ENCODE peak calls at places on chromosomes 6 and 20, in ten cellular contexts. One of them, this sample, is unnamed.

GRCh38 chr6:170177383-170178265 is 113.3 kb downstream of the DLL1 start:
- DNase-seq in heart right ventricle: no peak
- DNase-seq in foreskin fibroblast: no peak
- DNase-seq in choroid plexus epithelial cell: no peak
- DNase-seq in endothelial cell: no peak
- DNase-seq in GM20000: no peak
- DNase-seq in progenitor cell of endocrine pancreas: no peak
- DNase-seq in heart left ventricle: no peak
- DNase-seq in dorsolateral prefrontal cortex: no peak
- DNase-seq in kidney: peak; percentile 73
- DNase-seq in this sample: no peak

GRCh38 chr20:6644818-6645620 is 122.5 kb upstream of the BMP2 start:
- DNase-seq in heart right ventricle: no peak
- DNase-seq in foreskin fibroblast: no peak
- DNase-seq in choroid plexus epithelial cell: no peak
- DNase-seq in endothelial cell: no peak
- DNase-seq in GM20000: no peak
- DNase-seq in progenitor cell of endocrine pancreas: no peak
- DNase-seq in heart left ventricle: no peak
- DNase-seq in dorsolateral prefrontal cortex: no peak
- DNase-seq in kidney: no peak
- DNase-seq in this sample: no peak

GRCh38 chr20:20411841-20412240 is 43.9 kb downstream of the INSM1 start:
- DNase-seq in heart right ventricle: no peak
- DNase-seq in foreskin fibroblast: no peak
- DNase-seq in choroid plexus epithelial cell: no peak
- DNase-seq in endothelial cell: no peak
- DNase-seq in GM20000: no peak
- DNase-seq in progenitor cell of endocrine pancreas: no peak
- DNase-seq in heart left ventricle: no peak
- DNase-seq in dorsolateral prefrontal cortex: no peak
- DNase-seq in kidney: no peak
- DNase-seq in this sample: no peak

GRCh38 chr20:25408890-25409289 is 1.4 kb downstream of the GINS1 start:
- DNase-seq in heart right ventricle: no peak
- DNase-seq in foreskin fibroblast: no peak
- DNase-seq in choroid plexus epithelial cell: no peak
- DNase-seq in endothelial cell: no peak
- DNase-seq in GM20000: no peak
- DNase-seq in progenitor cell of endocrine pancreas: no peak
- DNase-seq in heart left ventricle: no peak
- DNase-seq in dorsolateral prefrontal cortex: no peak
- DNase-seq in kidney: no peak
- DNase-seq in this sample: no peak

GRCh38 chr6:109237082-109237985 is 142.0 kb downstream of the CEP57L1 start:
- DNase-seq in heart right ventricle: no peak
- DNase-seq in foreskin fibroblast: peak; percentile 65
- DNase-seq in choroid plexus epithelial cell: no peak
- DNase-seq in endothelial cell: no peak
- DNase-seq in GM20000: no peak
- DNase-seq in progenitor cell of endocrine pancreas: no peak
- DNase-seq in heart left ventricle: no peak
- DNase-seq in dorsolateral prefrontal cortex: no peak
- DNase-seq in kidney: no peak
- DNase-seq in this sample: peak; percentile 40

GRCh38 chr20:8132632-8133587 is 844 bp downstream of the PLCB1 start:
- DNase-seq in heart right ventricle: peak; percentile 57
- DNase-seq in foreskin fibroblast: peak; percentile 64
- DNase-seq in choroid plexus epithelial cell: peak; percentile 22
- DNase-seq in endothelial cell: peak; percentile 9
- DNase-seq in GM20000: no peak
- DNase-seq in progenitor cell of endocrine pancreas: peak; percentile 9
- DNase-seq in heart left ventricle: peak; percentile 39
- DNase-seq in dorsolateral prefrontal cortex: peak; percentile 21
- DNase-seq in kidney: peak; percentile 89
- DNase-seq in this sample: peak; percentile 50

GRCh38 chr20:50048420-50049166 is 64.4 kb downstream of the UBE2V1 start:
- DNase-seq in heart right ventricle: peak; percentile 31
- DNase-seq in foreskin fibroblast: peak; percentile 66
- DNase-seq in choroid plexus epithelial cell: no peak
- DNase-seq in endothelial cell: no peak
- DNase-seq in GM20000: no peak
- DNase-seq in progenitor cell of endocrine pancreas: no peak
- DNase-seq in heart left ventricle: peak; percentile 59
- DNase-seq in dorsolateral prefrontal cortex: peak; percentile 35
- DNase-seq in kidney: no peak
- DNase-seq in this sample: peak; percentile 43

GRCh38 chr20:33862709-33863403 is 51.7 kb downstream of the CHMP4B start:
- DNase-seq in heart right ventricle: peak; percentile 46
- DNase-seq in foreskin fibroblast: peak; percentile 73
- DNase-seq in choroid plexus epithelial cell: peak; percentile 81
- DNase-seq in endothelial cell: peak; percentile 69
- DNase-seq in GM20000: peak; percentile 87
- DNase-seq in progenitor cell of endocrine pancreas: peak; percentile 45
- DNase-seq in heart left ventricle: peak; percentile 36
- DNase-seq in dorsolateral prefrontal cortex: peak; percentile 62
- DNase-seq in kidney: peak; percentile 75
- DNase-seq in this sample: peak; percentile 64

GRCh38 chr6:30857537-30857936 is 26.8 kb upstream of the DDR1 start:
- DNase-seq in heart right ventricle: no peak
- DNase-seq in foreskin fibroblast: no peak
- DNase-seq in choroid plexus epithelial cell: no peak
- DNase-seq in endothelial cell: no peak
- DNase-seq in GM20000: no peak
- DNase-seq in progenitor cell of endocrine pancreas: no peak
- DNase-seq in heart left ventricle: no peak
- DNase-seq in dorsolateral prefrontal cortex: no peak
- DNase-seq in kidney: no peak
- DNase-seq in this sample: no peak

GRCh38 chr6:126063512-126064146 is 77.3 kb downstream of the TRMT11 start:
- DNase-seq in heart right ventricle: no peak
- DNase-seq in foreskin fibroblast: peak; percentile 60
- DNase-seq in choroid plexus epithelial cell: peak; percentile 94
- DNase-seq in endothelial cell: no peak
- DNase-seq in GM20000: no peak
- DNase-seq in progenitor cell of endocrine pancreas: no peak
- DNase-seq in heart left ventricle: no peak
- DNase-seq in dorsolateral prefrontal cortex: no peak
- DNase-seq in kidney: no peak
- DNase-seq in this sample: no peak

GRCh38 chr20:12614764-12615163 is 394.0 kb upstream of the SPTLC3 start:
- DNase-seq in heart right ventricle: no peak
- DNase-seq in foreskin fibroblast: no peak
- DNase-seq in choroid plexus epithelial cell: no peak
- DNase-seq in endothelial cell: no peak
- DNase-seq in GM20000: no peak
- DNase-seq in progenitor cell of endocrine pancreas: no peak
- DNase-seq in heart left ventricle: no peak
- DNase-seq in dorsolateral prefrontal cortex: no peak
- DNase-seq in kidney: no peak
- DNase-seq in this sample: no peak

GRCh38 chr6:24494726-24495515 is at the start of gene ALDH5A1:
- DNase-seq in heart right ventricle: peak; percentile 79
- DNase-seq in foreskin fibroblast: peak; percentile 57
- DNase-seq in choroid plexus epithelial cell: peak; percentile 55
- DNase-seq in endothelial cell: peak; percentile 68
- DNase-seq in GM20000: peak; percentile 85
- DNase-seq in progenitor cell of endocrine pancreas: peak; percentile 58
- DNase-seq in heart left ventricle: peak; percentile 73
- DNase-seq in dorsolateral prefrontal cortex: peak; percentile 70
- DNase-seq in kidney: peak; percentile 92
- DNase-seq in this sample: peak; percentile 74

GRCh38 chr6:1393641-1394283 is 4.4 kb downstream of the FOXF2 start:
- DNase-seq in heart right ventricle: no peak
- DNase-seq in foreskin fibroblast: peak; percentile 52
- DNase-seq in choroid plexus epithelial cell: no peak
- DNase-seq in endothelial cell: no peak
- DNase-seq in GM20000: peak; percentile 59
- DNase-seq in progenitor cell of endocrine pancreas: no peak
- DNase-seq in heart left ventricle: no peak
- DNase-seq in dorsolateral prefrontal cortex: no peak
- DNase-seq in kidney: peak; percentile 68
- DNase-seq in this sample: no peak

GRCh38 chr6:163335671-163336545 is 78.6 kb upstream of the QKI start:
- DNase-seq in heart right ventricle: peak; percentile 84
- DNase-seq in foreskin fibroblast: no peak
- DNase-seq in choroid plexus epithelial cell: peak; percentile 82
- DNase-seq in endothelial cell: peak; percentile 86
- DNase-seq in GM20000: no peak
- DNase-seq in progenitor cell of endocrine pancreas: no peak
- DNase-seq in heart left ventricle: peak; percentile 95
- DNase-seq in dorsolateral prefrontal cortex: no peak
- DNase-seq in kidney: peak; percentile 88
- DNase-seq in this sample: peak; percentile 59

GRCh38 chr20:50260480-50261221 is 70.0 kb downstream of the CEBPB start:
- DNase-seq in heart right ventricle: no peak
- DNase-seq in foreskin fibroblast: no peak
- DNase-seq in choroid plexus epithelial cell: no peak
- DNase-seq in endothelial cell: no peak
- DNase-seq in GM20000: no peak
- DNase-seq in progenitor cell of endocrine pancreas: no peak
- DNase-seq in heart left ventricle: no peak
- DNase-seq in dorsolateral prefrontal cortex: no peak
- DNase-seq in kidney: peak; percentile 71
- DNase-seq in this sample: no peak

GRCh38 chr20:57654363-57654997 is 34.3 kb upstream of the ZBP1 start:
- DNase-seq in heart right ventricle: no peak
- DNase-seq in foreskin fibroblast: peak; percentile 77
- DNase-seq in choroid plexus epithelial cell: peak; percentile 76
- DNase-seq in endothelial cell: peak; percentile 62
- DNase-seq in GM20000: peak; percentile 94
- DNase-seq in progenitor cell of endocrine pancreas: peak; percentile 60
- DNase-seq in heart left ventricle: peak; percentile 32
- DNase-seq in dorsolateral prefrontal cortex: peak; percentile 19
- DNase-seq in kidney: peak; percentile 73
- DNase-seq in this sample: peak; percentile 71

GRCh38 chr20:57653910-57654309 is 33.7 kb upstream of the ZBP1 start:
- DNase-seq in heart right ventricle: no peak
- DNase-seq in foreskin fibroblast: no peak
- DNase-seq in choroid plexus epithelial cell: no peak
- DNase-seq in endothelial cell: peak; percentile 1
- DNase-seq in GM20000: peak; percentile 41
- DNase-seq in progenitor cell of endocrine pancreas: no peak
- DNase-seq in heart left ventricle: peak; percentile 6
- DNase-seq in dorsolateral prefrontal cortex: peak; percentile 2
- DNase-seq in kidney: peak; percentile 30
- DNase-seq in this sample: no peak

GRCh38 chr20:57651977-57652864 is 32.0 kb upstream of the ZBP1 start:
- DNase-seq in heart right ventricle: no peak
- DNase-seq in foreskin fibroblast: no peak
- DNase-seq in choroid plexus epithelial cell: no peak
- DNase-seq in endothelial cell: peak; percentile 2
- DNase-seq in GM20000: peak; percentile 19
- DNase-seq in progenitor cell of endocrine pancreas: no peak
- DNase-seq in heart left ventricle: peak; percentile 20
- DNase-seq in dorsolateral prefrontal cortex: peak; percentile 2
- DNase-seq in kidney: peak; percentile 71
- DNase-seq in this sample: no peak

GRCh38 chr20:57652865-57653545 is 32.8 kb upstream of the ZBP1 start:
- DNase-seq in heart right ventricle: no peak
- DNase-seq in foreskin fibroblast: no peak
- DNase-seq in choroid plexus epithelial cell: no peak
- DNase-seq in endothelial cell: peak; percentile 1
- DNase-seq in GM20000: no peak
- DNase-seq in progenitor cell of endocrine pancreas: no peak
- DNase-seq in heart left ventricle: peak; percentile 24
- DNase-seq in dorsolateral prefrontal cortex: peak; percentile 2
- DNase-seq in kidney: peak; percentile 73
- DNase-seq in this sample: no peak

GRCh38 chr20:57653546-57653900 is 33.3 kb upstream of the ZBP1 start:
- DNase-seq in heart right ventricle: no peak
- DNase-seq in foreskin fibroblast: no peak
- DNase-seq in choroid plexus epithelial cell: no peak
- DNase-seq in endothelial cell: peak; percentile 2
- DNase-seq in GM20000: peak; percentile 49
- DNase-seq in progenitor cell of endocrine pancreas: no peak
- DNase-seq in heart left ventricle: peak; percentile 24
- DNase-seq in dorsolateral prefrontal cortex: peak; percentile 2
- DNase-seq in kidney: peak; percentile 66
- DNase-seq in this sample: no peak
- TF ChIP-seq CTCF in heart right ventricle: no peak
- TF ChIP-seq CTCF in foreskin fibroblast: no peak
- TF ChIP-seq CTCF in choroid plexus epithelial cell: no peak
- TF ChIP-seq CTCF in endothelial cell: no peak
- TF ChIP-seq CTCF in GM20000: no peak
- TF ChIP-seq CTCF in progenitor cell of endocrine pancreas: no peak
- TF ChIP-seq CTCF in heart left ventricle: no peak
- TF ChIP-seq CTCF in dorsolateral prefrontal cortex: no peak
- TF ChIP-seq CTCF in kidney: no peak
- TF ChIP-seq CTCF in this sample: no peak

GRCh38 chr6:15780437-15780836 is 117.6 kb upstream of the DTNBP1 start:
- DNase-seq in heart right ventricle: no peak
- DNase-seq in foreskin fibroblast: no peak
- DNase-seq in choroid plexus epithelial cell: no peak
- DNase-seq in endothelial cell: no peak
- DNase-seq in GM20000: no peak
- DNase-seq in progenitor cell of endocrine pancreas: no peak
- DNase-seq in heart left ventricle: no peak
- DNase-seq in dorsolateral prefrontal cortex: no peak
- DNase-seq in kidney: no peak
- DNase-seq in this sample: no peak
- TF ChIP-seq CTCF in heart right ventricle: no peak
- TF ChIP-seq CTCF in foreskin fibroblast: no peak
- TF ChIP-seq CTCF in choroid plexus epithelial cell: no peak
- TF ChIP-seq CTCF in endothelial cell: no peak
- TF ChIP-seq CTCF in GM20000: no peak
- TF ChIP-seq CTCF in progenitor cell of endocrine pancreas: no peak
- TF ChIP-seq CTCF in heart left ventricle: no peak
- TF ChIP-seq CTCF in dorsolateral prefrontal cortex: no peak
- TF ChIP-seq CTCF in kidney: no peak
- TF ChIP-seq CTCF in this sample: no peak

GRCh38 chr20:48329676-48330644 is 497.8 kb downstream of the PREX1 start:
- DNase-seq in heart right ventricle: no peak
- DNase-seq in foreskin fibroblast: peak; percentile 22
- DNase-seq in choroid plexus epithelial cell: peak; percentile 49
- DNase-seq in endothelial cell: peak; percentile 64
- DNase-seq in GM20000: peak; percentile 56
- DNase-seq in progenitor cell of endocrine pancreas: no peak
- DNase-seq in heart left ventricle: no peak
- DNase-seq in dorsolateral prefrontal cortex: no peak
- DNase-seq in kidney: no peak
- DNase-seq in this sample: peak; percentile 36
- TF ChIP-seq CTCF in heart right ventricle: peak; percentile 18
- TF ChIP-seq CTCF in foreskin fibroblast: no peak
- TF ChIP-seq CTCF in choroid plexus epithelial cell: peak; percentile 57
- TF ChIP-seq CTCF in endothelial cell: peak; percentile 48
- TF ChIP-seq CTCF in GM20000: peak; percentile 29
- TF ChIP-seq CTCF in progenitor cell of endocrine pancreas: peak; percentile 37
- TF ChIP-seq CTCF in heart left ventricle: peak; percentile 51
- TF ChIP-seq CTCF in dorsolateral prefrontal cortex: no peak
- TF ChIP-seq CTCF in kidney: peak; percentile 5
- TF ChIP-seq CTCF in this sample: peak; percentile 31

DNA sequence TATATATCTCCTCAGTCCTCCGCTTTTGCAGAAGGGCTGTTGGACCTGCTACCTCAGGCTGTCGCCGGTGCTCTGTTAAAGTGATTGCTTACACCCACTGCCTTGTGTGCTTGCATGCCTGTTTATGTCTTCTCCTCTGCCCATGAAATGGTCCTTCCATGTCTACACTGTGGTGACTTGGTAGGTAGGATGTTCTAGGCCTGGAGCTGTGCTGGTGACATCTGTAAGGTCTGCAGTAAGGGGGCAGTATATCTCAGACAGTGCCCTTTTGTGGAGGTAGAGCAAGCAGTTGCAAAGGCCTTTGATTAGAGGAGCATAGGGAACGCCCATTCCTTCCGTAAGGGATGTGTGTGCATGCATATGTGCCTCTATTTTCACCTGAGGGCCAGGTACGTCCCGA is 40.3 kb downstream of the VAPB start:
- DNase-seq in heart right ventricle: no peak
- DNase-seq in foreskin fibroblast: no peak
- DNase-seq in choroid plexus epithelial cell: no peak
- DNase-seq in endothelial cell: no peak
- DNase-seq in GM20000: no peak
- DNase-seq in progenitor cell of endocrine pancreas: no peak
- DNase-seq in heart left ventricle: no peak
- DNase-seq in dorsolateral prefrontal cortex: no peak
- DNase-seq in kidney: no peak
- DNase-seq in this sample: no peak
- TF ChIP-seq CTCF in heart right ventricle: no peak
- TF ChIP-seq CTCF in foreskin fibroblast: no peak
- TF ChIP-seq CTCF in choroid plexus epithelial cell: no peak
- TF ChIP-seq CTCF in endothelial cell: no peak
- TF ChIP-seq CTCF in GM20000: no peak
- TF ChIP-seq CTCF in progenitor cell of endocrine pancreas: no peak
- TF ChIP-seq CTCF in heart left ventricle: no peak
- TF ChIP-seq CTCF in dorsolateral prefrontal cortex: no peak
- TF ChIP-seq CTCF in kidney: no peak
- TF ChIP-seq CTCF in this sample: no peak